ENCODE peak calls at places on chromosomes 7 and 10, in seven cellular contexts. M is esophagus squamous epithelium, G is upper lobe of left lung, X is Karpas-422, R is A549, W is tibial artery, C is small intestine. N is an unnamed sample. For H3K9me3, the result is how much of the 10 kb centered on the place peaks cover.

GRCh38 chr7:1579481-1580421 is 9.9 kb upstream of the PSMG3 start:
- DNase-seq in W (peak), X (peak), C (peak), G (peak), R (peak), M (no peak), N (no peak)

GRCh38 chr7:15489383-15489782 is 72.4 kb downstream of the AGMO start:
- DNase-seq in C (no peak), X (no peak), W (no peak), G (no peak), R (no peak), M (no peak), N (no peak)

GRCh38 chr10:125160856-125161569 is 650 bp upstream of the CTBP2 start:
- DNase-seq in C (peak), R (peak), G (peak), M (peak), W (peak), X (no peak), N (peak)

GRCh38 chr7:30630986-30631385 is 36.3 kb downstream of the GARS1 start:
- DNase-seq in G (no peak), X (no peak), R (no peak), C (no peak), W (no peak), M (no peak), N (no peak)

GRCh38 chr10:117075064-117075463 is 63.0 kb downstream of the VAX1 start:
- DNase-seq in W (no peak), C (no peak), X (no peak), M (no peak), G (no peak), R (no peak), N (no peak)

GRCh38 chr7:45236666-45237065 is 79.1 kb downstream of the RAMP3 start:
- DNase-seq in W (no peak), G (no peak), M (no peak), R (no peak), C (no peak), X (no peak), N (no peak)

GRCh38 chr10:114917927-114918672 is 19.9 kb upstream of the TRUB1 start:
- DNase-seq in W (no peak), M (no peak), X (no peak), R (peak), C (no peak), G (no peak), N (no peak)

GRCh38 chr7:121003986-121004685 is 15.6 kb downstream of the CPED1 start:
- DNase-seq in G (no peak), M (no peak), W (no peak), R (no peak), X (no peak), C (peak), N (no peak)

GRCh38 chr10:3068968-3069737 is 1.8 kb downstream of the PFKP start:
- DNase-seq in R (no peak), M (no peak), C (peak), W (no peak), X (no peak), G (no peak), N (no peak)

GRCh38 chr10:113515521-113516045 is 37.3 kb upstream of the HABP2 start:
- DNase-seq in R (no peak), W (no peak), G (no peak), C (no peak), M (no peak), X (no peak), N (no peak)

GRCh38 chr7:44748042-44748947 is at the start of gene ZMIZ2:
- DNase-seq in W (peak), C (peak), G (peak), M (peak), R (peak), X (peak), N (peak)

GRCh38 chr7:30660331-30661255 is 21.7 kb downstream of the CRHR2 start:
- DNase-seq in C (no peak), W (no peak), R (no peak), M (no peak), G (no peak), X (no peak), N (no peak)

GRCh38 chr10:75645704-75646103 is 214.3 kb downstream of the LRMDA start:
- DNase-seq in G (no peak), X (no peak), M (no peak), W (no peak), C (no peak), R (no peak), N (no peak)

GRCh38 chr10:66786705-66787104 is 139.1 kb upstream of the LRRTM3 start:
- DNase-seq in G (no peak), C (peak), X (no peak), M (no peak), W (no peak), R (no peak), N (no peak)

GRCh38 chr10:103548581-103549348 is 55.3 kb downstream of the NEURL1 start:
- DNase-seq in G (no peak), X (no peak), R (no peak), W (no peak), C (peak), M (no peak), N (no peak)

GRCh38 chr10:14478639-14479038 is 147.9 kb upstream of the FRMD4A start:
- DNase-seq in G (no peak), W (peak), C (peak), X (peak), M (no peak), R (peak), N (no peak)

GRCh38 chr10:1575481-1576244 is 161.7 kb downstream of the ADARB2 start:
- DNase-seq in R (no peak), G (no peak), X (no peak), M (no peak), W (peak), C (no peak), N (no peak)

GRCh38 chr10:1577945-1578344 is 159.4 kb downstream of the ADARB2 start:
- DNase-seq in G (no peak), M (no peak), W (no peak), R (no peak), X (no peak), C (no peak), N (no peak)

GRCh38 chr10:1576467-1577259 is 160.7 kb downstream of the ADARB2 start:
- DNase-seq in R (no peak), W (peak), M (no peak), X (peak), G (no peak), C (no peak), N (no peak)

GRCh38 chr10:1578392-1579140 is 158.8 kb downstream of the ADARB2 start:
- DNase-seq in G (no peak), W (peak), M (no peak), C (no peak), R (no peak), X (no peak), N (no peak)

GRCh38 chr10:1577371-1577770 is 160.0 kb downstream of the ADARB2 start:
- DNase-seq in M (no peak), G (no peak), W (peak), X (no peak), R (no peak), C (no peak), N (no peak)
- H3K9me3 ChIP-seq in M (under half), G (under half), W (under half), X (under half), R (under half), C (under half), N (under half)

GRCh38 chr7:17043012-17043877 is 161.5 kb upstream of the AGR3 start:
- DNase-seq in C (no peak), W (no peak), X (no peak), M (no peak), R (no peak), G (no peak), N (peak)
- H3K4me3 ChIP-seq in C (no peak), W (no peak), X (no peak), M (no peak), R (no peak), G (no peak), N (peak)

GRCh38 chr7:155154586-155154985 is 84.5 kb downstream of the HTR5A start:
- DNase-seq in R (no peak), G (no peak), C (no peak), M (no peak), X (no peak), W (no peak), N (no peak)
- H3K9me3 ChIP-seq in R (under half), G (under half), C (under half), M (under half), X (under half), W (under half), N (under half)

DNA sequence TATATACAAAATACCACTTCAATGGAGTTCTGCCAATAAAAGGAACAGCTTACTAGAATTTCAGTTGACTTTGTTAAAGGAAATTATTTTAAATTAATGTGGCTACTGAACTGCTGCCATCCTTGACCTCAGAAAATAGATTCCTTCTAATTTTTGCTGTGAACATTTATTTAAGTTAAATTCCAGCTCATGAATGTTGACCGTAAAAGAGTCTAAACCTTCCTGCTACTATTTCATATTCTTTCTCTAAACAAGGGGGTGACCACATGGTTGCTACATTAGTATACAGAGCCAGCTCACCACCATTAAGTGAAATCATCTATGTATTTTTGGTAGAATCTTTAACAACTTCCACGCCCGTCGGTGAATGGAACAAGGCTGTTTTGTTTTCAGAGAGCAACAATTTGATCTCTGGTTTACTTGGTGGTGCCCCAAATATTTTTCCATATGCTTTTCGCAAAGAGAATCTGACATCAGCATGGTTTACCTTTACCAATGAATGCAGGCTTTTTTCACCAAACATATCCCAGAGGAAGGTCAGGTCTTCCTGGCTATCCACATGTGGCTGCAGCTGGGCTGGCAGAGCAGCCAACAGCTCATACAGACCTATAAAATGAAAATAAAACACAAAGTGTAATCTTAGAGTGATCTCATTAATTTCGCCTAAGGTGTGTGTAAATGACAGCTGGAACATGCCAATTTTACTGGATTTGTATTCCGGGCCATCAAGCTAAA is 101.0 kb downstream of the MPP7 start:
- DNase-seq in R (no peak), G (no peak), C (no peak), X (no peak), W (no peak), M (no peak), N (no peak)
- H3K4me3 ChIP-seq in R (no peak), G (no peak), C (no peak), X (no peak), W (no peak), M (no peak), N (no peak)

GRCh38 chr10:131174651-131175540 is 136.6 kb downstream of the TCERG1L start:
- DNase-seq in C (no peak), M (no peak), W (no peak), G (no peak), X (no peak), R (no peak), N (no peak)

GRCh38 chr10:131172433-131172832 is 139.1 kb downstream of the TCERG1L start:
- DNase-seq in M (no peak), W (no peak), G (no peak), X (no peak), C (no peak), R (no peak), N (no peak)

GRCh38 chr10:131174211-131174565 is 137.3 kb downstream of the TCERG1L start:
- DNase-seq in G (no peak), X (no peak), W (no peak), R (no peak), C (no peak), M (no peak), N (no peak)

GRCh38 chr10:131175891-131176290 is 135.6 kb downstream of the TCERG1L start:
- DNase-seq in C (no peak), W (no peak), M (no peak), X (no peak), R (no peak), G (no peak), N (no peak)

DNA sequence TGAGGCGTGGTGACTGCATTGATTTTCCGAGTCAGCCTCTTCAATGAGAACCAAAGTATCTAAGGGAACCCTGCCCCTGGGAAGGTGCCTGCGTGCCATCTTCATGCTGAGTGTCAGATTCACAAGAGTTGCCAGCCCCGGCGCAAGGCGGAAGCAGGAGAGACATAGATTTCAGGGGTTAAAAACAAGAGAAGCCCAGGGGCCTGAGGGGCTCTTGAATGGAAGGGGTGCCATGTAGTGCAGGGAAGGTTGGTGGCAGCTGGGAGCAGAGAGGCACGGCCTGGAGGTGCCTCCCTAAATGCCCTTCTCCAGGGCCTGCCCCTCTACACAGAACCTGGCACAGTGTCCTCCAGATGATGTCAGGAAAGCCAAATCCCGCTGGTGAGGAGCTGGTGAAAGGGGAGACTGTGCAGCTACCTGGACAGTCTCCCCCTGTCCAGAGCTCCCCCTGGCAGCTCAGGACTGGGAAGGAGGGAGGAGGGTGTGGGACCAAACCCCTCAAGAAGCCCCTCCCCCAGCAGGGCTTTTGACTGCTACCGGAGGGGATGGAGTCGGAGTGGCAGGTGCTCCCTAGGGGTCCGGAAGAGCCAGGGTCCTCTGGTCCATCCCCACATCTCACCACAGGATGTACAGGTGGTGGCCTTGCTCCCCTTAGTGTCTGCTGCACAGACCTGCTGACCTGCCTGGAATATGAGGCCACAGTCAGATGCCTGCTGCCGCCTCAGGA is 137.9 kb downstream of the TCERG1L start:
- DNase-seq in C (no peak), W (no peak), M (no peak), X (no peak), G (no peak), R (no peak), N (no peak)
- H3K9me3 ChIP-seq in C (under half), W (under half), M (under half), X (under half), G (under half), R (under half), N (under half)

N was measured in SK-N-MC.